ENCODE peak calls at places on chromosomes 6 and 20, in ten cellular contexts. Y is CD8-positive, alpha-beta T cell; R is MM.1S; Z is H9; U is ascending aorta; H is ovary; P is prostate gland; E is transverse colon; G is pancreas; T is hepatocyte. N is an unnamed sample. For H3K4me1, the result is how much of the 10 kb centered on the place peaks cover.

GRCh38 chr6:31086788-31087440 is 25.5 kb downstream of the C6orf15 start:
- DNase-seq in E (no peak), Z (no peak), U (no peak), T (no peak), P (no peak), G (no peak), H (no peak), Y (no peak), R (no peak), N (peak)

GRCh38 chr6:134288538-134289203 is 29.2 kb downstream of the SGK1 start:
- DNase-seq in Z (no peak), P (no peak), R (no peak), U (no peak), H (no peak), Y (no peak), G (no peak), T (peak), E (no peak), N (peak)

GRCh38 chr6:125393449-125393858 is 91.7 kb upstream of the HDDC2 start:
- DNase-seq in U (no peak), Y (no peak), E (no peak), G (no peak), Z (no peak), H (no peak), R (peak), T (no peak), P (no peak), N (peak)

GRCh38 chr6:95364016-95364604 is 213.2 kb upstream of the MANEA start:
- DNase-seq in U (no peak), G (no peak), H (no peak), R (peak), Y (no peak), Z (no peak), P (no peak), T (peak), E (no peak), N (peak)

GRCh38 chr6:558089-558488 is 98.8 kb downstream of the HUS1B start:
- DNase-seq in T (no peak), E (no peak), U (no peak), P (no peak), G (no peak), H (no peak), R (peak), Z (no peak), Y (no peak), N (peak)

GRCh38 chr6:37607949-37608348 is 89.7 kb downstream of the MDGA1 start:
- DNase-seq in T (peak), R (no peak), U (no peak), E (no peak), P (no peak), Z (no peak), H (no peak), G (no peak), Y (no peak), N (peak)

GRCh38 chr6:967666-968065 is 274.7 kb upstream of the EXOC2 start:
- DNase-seq in U (no peak), E (no peak), H (no peak), T (no peak), G (no peak), R (no peak), P (no peak), Y (no peak), Z (no peak), N (no peak)

GRCh38 chr6:118873239-118873638 is 20.7 kb upstream of the ASF1A start:
- DNase-seq in H (no peak), P (no peak), G (no peak), R (no peak), E (no peak), Z (no peak), Y (no peak), T (no peak), U (no peak), N (no peak)

GRCh38 chr6:140490086-140490485 is 1115.6 kb upstream of the CITED2 start:
- DNase-seq in H (no peak), Z (no peak), T (no peak), U (no peak), P (no peak), Y (no peak), R (no peak), E (no peak), G (no peak), N (no peak)

GRCh38 chr6:168213121-168213524 is 106.5 kb downstream of the DACT2 start:
- DNase-seq in Z (no peak), P (no peak), E (no peak), H (no peak), Y (no peak), G (no peak), U (no peak), T (no peak), R (no peak), N (no peak)

GRCh38 chr20:8019998-8020247 is 362 bp upstream of the TMX4 start:
- DNase-seq in P (no peak), G (no peak), U (no peak), H (no peak), R (no peak), T (no peak), Y (no peak), E (no peak), Z (no peak), N (no peak)

GRCh38 chr20:39103732-39104131 is 141.6 kb downstream of the DHX35 start:
- DNase-seq in Y (no peak), R (no peak), G (no peak), T (no peak), P (no peak), E (no peak), H (no peak), U (no peak), Z (no peak), N (peak)

GRCh38 chr6:2580996-2581395 is 169.7 kb downstream of the MYLK4 start:
- DNase-seq in R (no peak), H (no peak), P (no peak), T (no peak), G (no peak), Z (no peak), Y (no peak), U (no peak), E (no peak), N (no peak)

GRCh38 chr20:60428651-60429050 is 470.4 kb downstream of the CDH26 start:
- DNase-seq in H (no peak), R (no peak), U (no peak), P (no peak), Z (no peak), Y (no peak), E (no peak), T (no peak), G (no peak), N (no peak)

GRCh38 chr20:50582591-50583234 is 72.5 kb downstream of the PTPN1 start:
- DNase-seq in T (no peak), H (no peak), R (no peak), G (no peak), U (no peak), E (no peak), Y (no peak), P (no peak), Z (no peak), N (no peak)

GRCh38 chr6:118939683-118940082 is 4.7 kb upstream of the MCM9 start:
- DNase-seq in G (no peak), Z (no peak), E (no peak), H (no peak), R (no peak), T (no peak), Y (no peak), P (no peak), U (no peak), N (no peak)

GRCh38 chr20:29878281-29878741 is 1379.2 kb upstream of the DEFB115 start:
- DNase-seq in G (peak), P (no peak), E (peak), R (no peak), T (no peak), Z (no peak), Y (no peak), H (no peak), U (no peak), N (no peak)

GRCh38 chr6:146106532-146106931 is 77.7 kb downstream of the GRM1 start:
- DNase-seq in H (no peak), T (no peak), P (no peak), E (no peak), Z (no peak), R (no peak), U (no peak), Y (no peak), G (no peak), N (no peak)

GRCh38 chr6:7672066-7673062 is 53.5 kb upstream of the BMP6 start:
- DNase-seq in T (no peak), Z (no peak), U (no peak), E (no peak), R (no peak), Y (no peak), P (no peak), H (no peak), G (no peak), N (no peak)

GRCh38 chr6:53369876-53370515 is 21.2 kb upstream of the ELOVL5 start:
- DNase-seq in R (no peak), E (no peak), Z (no peak), P (no peak), G (no peak), T (no peak), U (no peak), Y (no peak), H (no peak), N (no peak)

GRCh38 chr6:23633986-23634385 is 492.0 kb upstream of the NRSN1 start:
- DNase-seq in P (no peak), Z (no peak), Y (no peak), T (no peak), R (no peak), U (no peak), H (no peak), G (no peak), E (no peak), N (no peak)

GRCh38 chr6:23106951-23107350 is 537.6 kb downstream of the HDGFL1 start:
- DNase-seq in H (no peak), T (no peak), U (no peak), P (no peak), E (no peak), G (no peak), Y (no peak), Z (no peak), R (no peak), N (peak)

GRCh38 chr6:47064274-47064673 is 22.1 kb upstream of the ADGRF1 start:
- DNase-seq in G (no peak), Z (no peak), Y (no peak), H (no peak), R (no peak), E (no peak), P (no peak), U (no peak), T (no peak), N (no peak)

GRCh38 chr6:47059216-47059885 is 17.2 kb upstream of the ADGRF1 start:
- DNase-seq in Z (no peak), E (no peak), U (no peak), H (no peak), Y (no peak), G (no peak), R (no peak), P (no peak), T (no peak), N (no peak)

GRCh38 chr6:47057830-47058540 is 15.9 kb upstream of the ADGRF1 start:
- DNase-seq in G (no peak), U (no peak), P (no peak), E (no peak), R (no peak), T (no peak), H (no peak), Z (no peak), Y (no peak), N (no peak)

GRCh38 chr6:47062346-47062745 is 20.2 kb upstream of the ADGRF1 start:
- DNase-seq in P (no peak), Z (no peak), U (no peak), G (no peak), R (no peak), Y (no peak), H (no peak), E (no peak), T (no peak), N (no peak)

DNA sequence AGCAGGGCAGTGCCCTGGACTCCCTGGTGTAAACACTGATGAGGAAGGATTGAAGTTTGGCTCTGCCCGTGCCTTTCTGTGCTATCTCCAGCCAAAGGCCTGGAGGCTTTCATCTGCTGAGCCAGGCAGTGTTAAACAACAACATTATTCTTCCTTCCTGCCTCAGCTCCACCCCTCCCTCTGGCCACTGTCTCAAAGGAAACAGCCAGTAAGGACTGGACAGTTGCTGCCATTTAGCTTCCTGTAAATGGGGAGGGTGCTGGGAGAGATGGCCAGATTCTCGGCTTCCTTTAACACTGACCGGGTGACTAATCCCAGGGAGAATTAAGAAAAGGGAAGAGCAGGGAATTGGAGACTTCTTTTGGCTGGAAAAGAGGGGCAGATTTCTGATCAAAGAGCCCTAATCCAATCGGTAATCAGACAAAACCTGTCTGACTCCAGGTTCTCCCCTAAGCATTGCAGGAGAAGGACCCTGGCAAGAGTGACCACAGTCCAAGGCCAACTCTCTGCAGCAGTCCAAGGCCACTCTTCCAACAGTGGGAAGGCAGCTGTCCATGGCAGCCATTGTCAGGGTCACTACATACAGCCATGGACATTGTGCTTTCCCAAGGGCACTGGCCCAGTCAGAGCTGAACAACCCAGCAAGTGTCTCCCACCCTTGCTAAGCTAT is 19.6 kb upstream of the ADGRF1 start:
- DNase-seq in G (no peak), E (peak), H (no peak), U (no peak), Y (no peak), R (no peak), P (no peak), Z (no peak), T (no peak), N (no peak)
- H3K4me1 ChIP-seq in G (under half), E (under half), H (under half), U (under half), Y (under half), R (under half), P (under half), Z (under half), T (under half), N (under half)

GRCh38 chr6:123393333-123393732 is 243.4 kb downstream of the TRDN start:
- DNase-seq in Z (no peak), R (peak), E (no peak), U (no peak), P (no peak), Y (no peak), H (no peak), T (peak), G (no peak), N (peak)
- TF ChIP-seq CTCF in Z (peak), R (peak), E (no peak), U (no peak), P (no peak), Y (no peak), H (no peak), T (peak), G (no peak), N (peak)

DNA sequence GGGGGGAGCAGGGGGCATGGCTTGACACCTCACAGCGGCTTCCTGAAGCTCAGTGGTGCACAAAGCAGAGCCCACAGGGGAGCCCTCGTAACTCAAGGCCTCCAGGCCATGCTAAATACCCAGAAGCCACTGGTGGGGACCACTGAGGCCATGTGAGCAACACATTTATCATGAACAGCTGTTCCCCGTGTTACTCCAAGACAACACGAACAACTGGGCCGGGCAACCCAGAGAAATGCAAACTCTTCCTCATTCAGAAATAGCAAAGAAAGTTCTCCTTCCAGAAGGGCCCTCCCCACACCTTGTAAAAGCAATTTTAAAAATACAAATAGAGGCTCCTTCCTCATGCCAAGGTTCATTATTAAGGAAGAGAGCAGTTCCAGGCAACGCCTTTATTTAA is 36.3 kb upstream of the SLCO4A1 start:
- DNase-seq in P (no peak), Z (no peak), G (peak), T (no peak), R (no peak), Y (no peak), H (no peak), E (no peak), U (no peak), N (no peak)
- H3K4me1 ChIP-seq in P (under half), Z (under half), G (under half), T (under half), R (under half), Y (under half), H (under half), E (under half), U (under half), N (under half)

GRCh38 chr6:21601341-21601740 is 7.8 kb downstream of the SOX4 start:
- DNase-seq in T (no peak), U (no peak), H (no peak), G (no peak), E (no peak), P (no peak), R (no peak), Z (no peak), Y (no peak), N (no peak)

GRCh38 chr6:21603516-21603952 is 10.0 kb downstream of the SOX4 start:
- DNase-seq in H (no peak), R (no peak), E (no peak), U (no peak), Z (no peak), G (no peak), T (no peak), Y (no peak), P (no peak), N (no peak)

GRCh38 chr6:21599074-21599639 is 5.6 kb downstream of the SOX4 start:
- DNase-seq in G (no peak), P (no peak), T (no peak), Y (no peak), R (no peak), H (no peak), E (no peak), U (no peak), Z (no peak), N (no peak)

GRCh38 chr6:21604081-21604480 is 10.5 kb downstream of the SOX4 start:
- DNase-seq in T (no peak), G (no peak), E (no peak), P (no peak), R (no peak), Y (no peak), U (no peak), Z (no peak), H (no peak), N (no peak)

DNA sequence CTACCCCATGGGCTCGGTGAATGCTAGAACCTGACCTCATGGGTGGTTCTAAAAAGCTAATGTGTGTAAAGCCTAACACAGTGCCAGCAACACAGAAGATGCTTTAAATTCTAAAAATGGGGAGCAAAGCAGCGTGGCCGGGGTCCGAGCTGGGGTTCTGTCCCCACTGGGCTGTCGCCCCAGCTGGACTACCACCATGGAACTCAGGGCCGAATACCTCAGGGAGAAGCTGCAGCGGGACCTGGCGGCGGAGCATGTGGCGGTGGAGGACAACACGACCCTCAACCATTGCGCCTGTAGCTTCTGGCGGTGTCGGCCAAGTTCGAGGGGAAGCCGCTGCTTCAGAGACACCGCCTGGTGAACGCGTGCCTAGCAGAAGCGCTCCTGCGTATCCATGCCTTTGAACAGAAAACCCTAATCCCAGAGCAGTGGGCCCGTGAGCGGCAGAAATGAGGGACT is 8.4 kb downstream of the SOX4 start:
- DNase-seq in Y (no peak), P (no peak), U (no peak), T (no peak), Z (peak), H (no peak), E (no peak), R (no peak), G (peak), N (no peak)
- TF ChIP-seq CTCF in Y (no peak), P (no peak), U (no peak), T (no peak), Z (no peak), H (no peak), E (no peak), R (no peak), G (no peak), N (no peak)

GRCh38 chr20:31663524-31663837 is 25.8 kb downstream of the COX4I2 start:
- DNase-seq in H (no peak), T (no peak), G (no peak), U (no peak), E (no peak), R (no peak), Z (no peak), Y (no peak), P (no peak), N (no peak)
- H3K4me1 ChIP-seq in H (under half), T (under half), G (under half), U (under half), E (half or more), R (half or more), Z (under half), Y (under half), P (under half), N (under half)

DNA sequence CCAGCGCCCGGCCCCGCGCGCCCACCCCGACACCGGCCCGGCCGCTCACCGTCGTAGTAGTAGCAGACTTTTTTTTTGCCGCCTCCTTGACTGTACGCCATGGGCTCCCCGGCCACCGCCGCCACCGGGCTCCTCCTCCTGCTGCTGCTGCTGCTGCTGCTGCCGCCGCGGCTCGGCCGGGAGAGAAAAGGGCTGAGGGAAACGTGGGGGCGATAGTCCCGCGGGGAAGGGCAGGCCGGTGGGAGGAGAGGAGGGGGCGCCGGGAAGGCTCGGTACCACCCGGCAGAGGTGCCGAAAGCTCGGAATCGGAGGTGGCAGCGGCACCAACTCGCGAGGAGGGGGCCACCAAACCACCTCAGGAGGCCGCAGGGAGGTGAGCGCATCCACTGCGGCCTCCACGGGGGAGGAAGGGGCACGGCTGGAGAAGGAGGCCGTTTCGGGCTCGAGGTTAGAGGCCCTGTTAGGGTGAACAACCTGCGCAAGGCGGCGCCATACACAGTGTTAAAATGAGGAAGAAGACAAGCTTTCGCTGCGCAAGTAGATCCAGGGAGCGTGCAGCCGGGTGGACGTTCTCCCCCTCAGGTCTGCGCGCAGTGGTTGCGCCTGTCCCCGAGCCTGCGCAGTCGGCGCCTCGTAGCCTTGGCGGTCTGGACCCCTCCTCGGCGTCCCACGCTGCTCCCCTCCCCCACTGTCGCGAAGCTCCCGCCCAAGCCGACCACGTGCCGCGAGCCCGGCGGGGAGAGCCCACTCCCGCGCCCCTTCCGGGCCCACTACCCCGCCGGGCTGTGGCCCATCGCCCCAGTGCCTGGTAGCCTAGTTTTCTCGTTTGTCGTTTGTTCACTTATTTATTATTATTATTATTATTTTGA is at the start of gene HDAC2:
- DNase-seq in T (peak), Y (peak), P (peak), Z (peak), H (peak), R (peak), E (peak), G (peak), U (peak), N (peak)
- TF ChIP-seq CTCF in T (no peak), Y (no peak), P (peak), Z (peak), H (no peak), R (no peak), E (no peak), G (no peak), U (no peak), N (no peak)

GRCh38 chr6:15447546-15448232 is 201.8 kb downstream of the JARID2 start:
- DNase-seq in H (no peak), Z (no peak), T (no peak), Y (no peak), R (no peak), U (no peak), P (no peak), E (no peak), G (no peak), N (no peak)

GRCh38 chr6:15444081-15444731 is 198.3 kb downstream of the JARID2 start:
- DNase-seq in P (no peak), Y (no peak), Z (no peak), U (no peak), H (no peak), E (no peak), R (no peak), T (no peak), G (no peak), N (no peak)

GRCh38 chr6:15443119-15443518 is 197.2 kb downstream of the JARID2 start:
- DNase-seq in T (no peak), Z (no peak), Y (no peak), H (no peak), P (no peak), U (no peak), G (no peak), R (no peak), E (no peak), N (no peak)

GRCh38 chr6:15442467-15442866 is 196.6 kb downstream of the JARID2 start:
- DNase-seq in Y (no peak), R (no peak), H (no peak), Z (no peak), E (no peak), T (no peak), G (no peak), U (no peak), P (no peak), N (no peak)

GRCh38 chr6:15444881-15445280 is 199.0 kb downstream of the JARID2 start:
- DNase-seq in Y (no peak), G (no peak), H (no peak), Z (no peak), U (no peak), E (no peak), T (no peak), R (no peak), P (no peak), N (no peak)
- H3K4me1 ChIP-seq in Y (under half), G (under half), H (under half), Z (under half), U (under half), E (under half), T (under half), R (under half), P (under half), N (under half)

N was measured in cardiac muscle cell.